ENCODE peak calls at places on chromosomes 3 and 15, in six cellular contexts. U is GM23338, F is neural progenitor cell, T is PC-9, S is MM.1S, Z is PC-3. R is an unnamed sample.

GRCh38 chr3:69182588-69183299 is 60.3 kb upstream of the LMOD3 start:
- DNase-seq in T (no peak), U (no peak), S (no peak), Z (no peak), F (no peak), R (peak; percentile 83)

GRCh38 chr3:178245385-178245778 is 290.9 kb upstream of the KCNMB2 start:
- DNase-seq in S (peak; percentile 26), Z (no peak), F (no peak), T (no peak), U (no peak), R (no peak)

GRCh38 chr3:57120040-57120802 is 44.9 kb downstream of the IL17RD start:
- DNase-seq in S (no peak), Z (no peak), T (no peak), F (no peak), U (no peak), R (no peak)

GRCh38 chr3:63763156-63763555 is 55.9 kb upstream of the C3orf49 start:
- DNase-seq in U (no peak), S (no peak), Z (no peak), T (no peak), F (no peak), R (peak; percentile 71)

GRCh38 chr15:93232840-93233239 is 143.8 kb upstream of the RGMA start:
- DNase-seq in Z (no peak), T (no peak), S (no peak), U (no peak), F (no peak), R (no peak)

GRCh38 chr3:52054689-52055511 is 1.5 kb downstream of the DUSP7 start:
- DNase-seq in F (peak; percentile 69), Z (no peak), T (no peak), S (peak; percentile 21), U (peak; percentile 62), R (peak; percentile 57)

GRCh38 chr15:99717129-99718024 is 15.9 kb downstream of the LYSMD4 start:
- DNase-seq in S (no peak), T (no peak), U (no peak), Z (no peak), F (no peak), R (no peak)

GRCh38 chr3:174986685-174987084 is 127.6 kb downstream of the NAALADL2 start:
- DNase-seq in T (peak; percentile 28), F (no peak), U (no peak), Z (peak; percentile 23), S (no peak), R (peak; percentile 53)

GRCh38 chr3:128383316-128384235 is 83.1 kb downstream of the DNAJB8 start:
- DNase-seq in Z (peak; percentile 90), U (no peak), S (peak; percentile 85), F (no peak), T (peak; percentile 83), R (peak; percentile 62)

GRCh38 chr15:72685925-72686794 is at the start of the genes BBS4 and HIGD2B:
- DNase-seq in U (peak; percentile 96), F (peak; percentile 94), Z (peak; percentile 89), S (peak; percentile 92), T (peak; percentile 83), R (peak; percentile 96)

GRCh38 chr3:150216041-150216811 is 191.9 kb upstream of the TSC22D2 start:
- DNase-seq in S (no peak), T (peak; percentile 48), Z (peak; percentile 29), F (peak; percentile 24), U (no peak), R (peak; percentile 50)

DNA sequence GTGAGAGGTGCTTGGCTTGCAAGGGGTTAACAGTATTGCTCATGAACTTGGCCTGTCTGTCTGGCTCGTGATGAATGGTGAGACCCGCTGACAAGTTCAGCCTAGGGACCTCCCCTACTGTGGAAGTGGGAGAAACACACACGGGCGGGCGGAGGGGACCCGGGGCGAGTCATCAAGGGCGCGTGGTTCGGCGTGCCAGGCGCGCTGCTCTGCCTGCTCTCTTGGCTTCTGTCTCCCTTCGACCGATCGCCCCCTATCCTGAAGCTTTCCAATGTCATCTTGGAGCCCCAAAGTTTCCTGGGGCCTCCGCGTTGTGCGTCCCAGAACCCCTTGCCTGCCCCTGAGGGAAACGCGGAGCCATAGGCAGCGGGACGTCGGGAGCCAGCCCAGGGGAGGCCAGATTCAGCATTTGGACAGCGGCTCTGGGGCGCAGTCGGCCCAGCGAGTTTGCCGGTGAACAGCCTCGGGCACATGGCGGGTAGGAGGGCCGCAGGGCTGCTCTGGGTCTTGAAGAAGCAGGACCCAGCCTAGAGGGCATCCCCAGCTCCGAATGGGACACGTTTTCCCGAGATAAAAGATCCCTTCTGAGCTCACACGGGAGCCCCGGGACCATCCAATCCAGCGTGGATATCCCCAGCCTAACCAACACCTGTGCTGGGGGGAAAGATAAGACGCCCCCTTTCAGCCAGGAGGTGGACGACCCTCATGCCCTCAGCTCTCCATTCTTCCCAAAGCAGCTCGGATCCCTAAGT is 27.0 kb upstream of the POLG start:
- DNase-seq in Z (peak; percentile 57), S (peak; percentile 58), T (no peak), U (peak; percentile 93), F (peak; percentile 93), R (peak; percentile 78)
- TF ChIP-seq EZH2 in Z (no peak), S (no peak), T (no peak), U (peak; percentile 79), F (no peak), R (peak; percentile 89)

GRCh38 chr3:98759629-98760028 is 3.5 kb upstream of the ST3GAL6 start:
- DNase-seq in U (no peak), F (no peak), S (no peak), T (no peak), Z (no peak), R (no peak)
- H3F3A ChIP-seq in U (no peaks in the 10 kb centered on the region), F (no peaks in the 10 kb centered on the region), S (peaks cover 65% of the 10 kb centered on the region), T (no peaks in the 10 kb centered on the region), Z (no peaks in the 10 kb centered on the region), R (no peaks in the 10 kb centered on the region)

GRCh38 chr3:120284702-120285507 is at the start of gene GPR156:
- DNase-seq in Z (peak; percentile 54), T (no peak), S (no peak), F (peak; percentile 56), U (peak; percentile 64), R (peak; percentile 60)
- TF ChIP-seq EZH2 in Z (no peak), T (no peak), S (no peak), F (no peak), U (no peak), R (no peak)

DNA sequence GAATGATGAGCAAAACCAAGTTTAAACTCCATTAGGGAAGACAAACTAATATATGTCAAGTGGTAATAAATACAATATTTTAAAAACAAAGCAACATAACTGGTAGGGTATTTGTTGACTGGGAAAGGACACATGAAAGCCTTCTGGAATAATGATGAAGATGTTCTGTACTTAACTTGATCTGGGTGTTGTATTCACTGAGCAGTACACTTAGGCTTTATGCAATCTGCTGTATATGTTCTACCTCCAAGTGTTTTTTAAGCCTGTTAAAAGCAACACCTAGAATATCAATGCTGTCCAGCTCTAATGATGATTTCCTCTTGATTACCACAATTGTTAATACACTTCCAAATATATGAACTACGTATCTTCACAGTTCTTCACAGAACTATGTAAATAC is 46.6 kb downstream of the GSK3B start:
- DNase-seq in F (no peak), U (no peak), T (no peak), S (no peak), Z (no peak), R (no peak)
- H3F3A ChIP-seq in F (peaks cover 3% of the 10 kb centered on the region), U (no peaks in the 10 kb centered on the region), T (peaks cover 13% of the 10 kb centered on the region), S (peaks cover 4% of the 10 kb centered on the region), Z (no peaks in the 10 kb centered on the region), R (peaks cover 21% of the 10 kb centered on the region)

DNA sequence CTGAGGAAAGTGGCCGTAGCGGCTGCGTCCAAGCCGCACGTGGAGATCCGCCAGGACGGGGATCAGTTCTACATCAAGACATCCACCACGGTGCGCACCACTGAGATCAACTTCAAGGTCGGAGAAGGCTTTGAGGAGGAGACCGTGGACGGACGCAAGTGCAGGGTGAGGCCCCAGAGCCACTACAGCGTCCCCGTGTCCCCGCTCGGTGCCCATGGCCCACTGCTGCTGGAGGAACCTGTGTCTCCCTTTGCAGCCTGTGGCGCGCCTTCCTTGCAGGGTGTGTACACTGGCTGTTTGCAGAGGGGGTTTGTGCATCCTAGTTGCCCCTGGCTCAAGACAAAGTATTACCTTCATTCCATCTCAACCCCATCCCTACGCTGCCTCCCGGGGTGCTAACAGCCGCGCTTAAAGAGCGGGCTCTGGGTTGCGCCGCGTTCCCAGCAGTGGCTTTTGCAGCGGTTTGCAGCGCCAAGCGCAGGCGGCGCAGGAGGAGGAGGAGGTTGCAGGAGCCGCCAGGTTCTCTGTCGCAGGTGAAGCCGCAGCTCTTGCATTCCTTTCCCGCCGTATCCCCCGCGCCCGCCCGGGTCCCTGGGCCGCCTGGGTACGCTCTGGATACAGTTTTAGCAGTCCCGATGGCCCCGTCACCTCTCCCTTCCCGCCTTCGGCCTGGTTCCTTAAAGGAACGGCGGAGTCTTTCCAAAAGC is 1.1 kb downstream of the CRABP1 start:
- DNase-seq in S (no peak), Z (no peak), T (no peak), F (peak; percentile 76), U (peak; percentile 89), R (no peak)
- TF ChIP-seq EZH2 in S (no peak), Z (no peak), T (peak; percentile 67), F (no peak), U (no peak), R (no peak)

DNA sequence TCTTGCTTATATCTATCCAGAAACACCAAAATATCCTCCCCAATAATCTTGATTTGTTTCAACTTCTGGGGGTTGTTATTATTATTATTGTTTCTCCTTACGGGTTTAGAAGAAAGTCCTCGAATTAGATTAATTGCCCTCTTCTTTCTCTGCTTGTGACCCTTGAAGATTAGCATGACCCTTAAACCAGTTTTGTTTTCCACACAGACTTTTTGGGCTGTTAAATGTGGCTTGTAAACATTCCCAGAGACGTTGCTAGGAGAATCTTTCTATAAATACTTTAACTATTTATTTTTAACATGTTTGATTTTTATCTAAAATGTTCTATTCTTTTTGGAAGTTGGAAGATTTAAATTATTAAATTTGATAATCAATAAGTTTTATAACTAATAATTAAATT is 4.3 kb upstream of the SUCNR1 start:
- DNase-seq in Z (no peak), U (no peak), T (no peak), S (no peak), F (peak; percentile 11), R (no peak)
- H3F3A ChIP-seq in Z (no peaks in the 10 kb centered on the region), U (no peaks in the 10 kb centered on the region), T (no peaks in the 10 kb centered on the region), S (no peaks in the 10 kb centered on the region), F (no peaks in the 10 kb centered on the region), R (peaks cover 9% of the 10 kb centered on the region)

GRCh38 chr15:96342143-96342466 is 11.6 kb downstream of the NR2F2 start:
- DNase-seq in S (no peak), F (no peak), T (no peak), U (no peak), Z (no peak), R (no peak)
- TF ChIP-seq EZH2 in S (no peak), F (no peak), T (no peak), U (peak; percentile 60), Z (no peak), R (no peak)

DNA sequence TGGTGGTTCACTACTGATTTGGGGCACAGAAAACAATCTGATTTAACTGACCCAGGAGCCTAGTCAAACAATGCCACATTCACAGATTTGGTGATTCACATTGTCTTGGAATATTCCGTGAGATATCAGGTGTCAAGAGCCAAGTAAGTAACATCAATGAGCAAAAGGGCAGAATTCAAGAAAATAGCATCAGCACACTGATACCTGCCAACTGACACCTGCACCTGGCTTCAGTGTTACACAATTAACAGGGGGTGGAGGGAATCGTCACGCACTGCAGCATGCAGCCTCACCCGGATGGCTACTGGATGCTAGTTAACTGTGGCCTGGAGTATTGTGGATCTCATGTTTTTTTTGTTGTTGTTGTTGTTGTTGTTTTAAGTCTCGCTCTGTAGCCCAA is 17.6 kb downstream of the CCNL1 start:
- DNase-seq in U (no peak), F (no peak), Z (no peak), S (peak; percentile 26), T (no peak), R (no peak)
- H3F3A ChIP-seq in U (no peaks in the 10 kb centered on the region), F (peaks cover 24% of the 10 kb centered on the region), Z (peaks cover 5% of the 10 kb centered on the region), S (peaks cover 74% of the 10 kb centered on the region), T (peaks cover 63% of the 10 kb centered on the region), R (peaks cover 86% of the 10 kb centered on the region)

GRCh38 chr3:133038731-133039398 is 674 bp downstream of the TMEM108 start:
- DNase-seq in T (no peak), U (peak; percentile 76), Z (no peak), S (peak; percentile 24), F (peak; percentile 88), R (peak; percentile 33)
- TF ChIP-seq EZH2 in T (no peak), U (no peak), Z (no peak), S (no peak), F (peak; percentile 35), R (no peak)